ENCODE peak calls at places on chromosomes 3 and 15, in four cellular contexts. F is HCT116, D is HepG2, T is K562. V is an unnamed sample.

GRCh38 chr3:161175506-161175905 is 45.6 kb upstream of the NMD3 start:
- DNase-seq in T (no peak), F (no peak), D (no peak), V (no peak)

GRCh38 chr15:76172782-76173181 is 113.0 kb downstream of the TMEM266 start:
- DNase-seq in F (no peak), D (no peak), T (no peak), V (no peak)

GRCh38 chr3:129315386-129315991 is 36.8 kb downstream of the HMCES start:
- DNase-seq in T (peak; percentile 40), D (no peak), F (no peak), V (no peak)

GRCh38 chr15:89327113-89327512 is 7.5 kb downstream of the POLG start:
- DNase-seq in D (no peak), T (no peak), F (no peak), V (no peak)

GRCh38 chr3:10495003-10495402 is 10.4 kb downstream of the ATP2B2 start:
- DNase-seq in T (peak; percentile 74), D (peak; percentile 60), F (peak; percentile 58), V (no peak)

GRCh38 chr3:122533931-122534334 is 19.2 kb upstream of the KPNA1 start:
- DNase-seq in T (peak; percentile 11), D (no peak), F (peak; percentile 78), V (peak; percentile 76)

GRCh38 chr3:152657002-152657400 is 177.9 kb upstream of the P2RY1 start:
- DNase-seq in D (no peak), T (no peak), F (no peak), V (no peak)

GRCh38 chr3:43296565-43296964 is 10.2 kb downstream of the SNRK start:
- DNase-seq in T (peak; percentile 5), F (no peak), D (no peak), V (no peak)

GRCh38 chr3:32436816-32437189 is 45.1 kb downstream of the CMTM7 start:
- DNase-seq in T (no peak), F (no peak), D (no peak), V (no peak)

GRCh38 chr3:147379651-147380050 is 26.7 kb downstream of the ZIC4 start:
- DNase-seq in F (no peak), T (no peak), D (no peak), V (no peak)
- H3K27me3 ChIP-seq in F (no peaks in the 10 kb centered on the region), T (no peaks in the 10 kb centered on the region), D (peaks cover 15% of the 10 kb centered on the region), V (peaks cover 13% of the 10 kb centered on the region)

GRCh38 chr15:73286356-73286755 is 82.4 kb downstream of the HCN4 start:
- DNase-seq in T (no peak), D (no peak), F (no peak), V (no peak)

GRCh38 chr15:73282567-73283200 is 86.1 kb downstream of the HCN4 start:
- DNase-seq in F (no peak), T (no peak), D (no peak), V (no peak)

GRCh38 chr15:73287019-73287418 is 81.7 kb downstream of the HCN4 start:
- DNase-seq in T (no peak), F (no peak), D (no peak), V (no peak)

GRCh38 chr15:73283341-73283962 is 85.3 kb downstream of the HCN4 start:
- DNase-seq in D (no peak), F (no peak), T (no peak), V (no peak)

GRCh38 chr15:73284073-73284472 is 84.7 kb downstream of the HCN4 start:
- DNase-seq in D (no peak), T (no peak), F (no peak), V (no peak)
- TF ChIP-seq SIN3A in D (no peak), T (no peak), F (no peak), V (no peak)

GRCh38 chr3:37202035-37202434 is 27.7 kb upstream of the LRRFIP2 start:
- DNase-seq in F (no peak), T (no peak), D (no peak), V (no peak)
- TF ChIP-seq TCF7L2 in F (no peak), T (no peak), D (no peak), V (no peak)

GRCh38 chr15:40437754-40438687 is 2.7 kb upstream of the BAHD1 start:
- DNase-seq in T (no peak), D (no peak), F (no peak), V (no peak)
- H3K27me3 ChIP-seq in T (no peaks in the 10 kb centered on the region), D (peaks cover 54% of the 10 kb centered on the region), F (no peaks in the 10 kb centered on the region), V (no peaks in the 10 kb centered on the region)

GRCh38 chr15:46410681-46411080 is 775.9 kb downstream of the SQOR start:
- DNase-seq in F (no peak), T (no peak), D (no peak), V (no peak)

GRCh38 chr15:46413799-46414198 is 779.0 kb downstream of the SQOR start:
- DNase-seq in T (no peak), D (no peak), F (no peak), V (no peak)

GRCh38 chr15:46411900-46412299 is 777.1 kb downstream of the SQOR start:
- DNase-seq in T (no peak), F (no peak), D (no peak), V (no peak)

GRCh38 chr15:46408312-46408711 is 773.5 kb downstream of the SQOR start:
- DNase-seq in F (no peak), T (no peak), D (no peak), V (no peak)

GRCh38 chr15:46409879-46410278 is 775.0 kb downstream of the SQOR start:
- DNase-seq in D (no peak), F (no peak), T (no peak), V (no peak)
- TF ChIP-seq SIN3A in D (no peak), F (no peak), T (no peak), V (no peak)

V was measured in Panc1.